ENCODE peak calls at places on chromosomes 1 and 21, in seven cellular contexts. C is mesenchymal stem cell, B is neuronal stem cell, I is mesendoderm, G is H1, A is IMR-90, H is trophoblast cell. R is an unnamed sample.

GRCh38 chr1:223810586-223810985 is 35.2 kb downstream of the TP53BP2 start:
- DNase-seq in H (no peak), B (no peak), G (no peak), A (no peak), C (no peak), I (no peak), R (no peak)

GRCh38 chr1:67683736-67684525 is 1.1 kb upstream of the GADD45A start:
- DNase-seq in C (peak; percentile 44), G (no peak), I (no peak), H (peak; percentile 29), B (no peak), A (peak; percentile 79), R (no peak)

GRCh38 chr1:226891846-226892533 is 21.6 kb downstream of the PSEN2 start:
- DNase-seq in I (no peak), C (peak; percentile 29), H (no peak), A (peak; percentile 52), B (no peak), G (no peak), R (no peak)

GRCh38 chr1:112196731-112197130 is 199.3 kb upstream of the CTTNBP2NL start:
- DNase-seq in C (no peak), B (no peak), H (peak; percentile 37), A (no peak), G (no peak), I (no peak), R (no peak)

GRCh38 chr21:29613021-29613420 is 314.3 kb downstream of the BACH1 start:
- DNase-seq in I (no peak), B (no peak), H (peak; percentile 14), A (peak; percentile 10), C (no peak), G (no peak), R (no peak)

GRCh38 chr1:58123051-58123450 is 423.5 kb downstream of the OMA1 start:
- DNase-seq in B (no peak), C (no peak), A (no peak), I (peak; percentile 92), H (no peak), G (no peak), R (no peak)

GRCh38 chr1:23174383-23175110 is 5.9 kb upstream of the LUZP1 start:
- DNase-seq in G (no peak), H (no peak), B (no peak), C (no peak), I (no peak), A (no peak), R (no peak)

GRCh38 chr1:154992721-154993571 is 440 bp upstream of the LENEP start:
- DNase-seq in G (no peak), B (no peak), I (peak; percentile 75), A (peak; percentile 58), H (no peak), C (peak; percentile 50), R (peak; percentile 62)

GRCh38 chr1:184298321-184299052 is 88.3 kb upstream of the C1orf21 start:
- DNase-seq in A (no peak), H (no peak), B (peak; percentile 35), I (peak; percentile 13), G (no peak), C (peak; percentile 39), R (no peak)

GRCh38 chr1:67923074-67923473 is 89.8 kb upstream of the GNG12 start:
- DNase-seq in I (no peak), H (no peak), A (no peak), G (no peak), C (no peak), B (no peak), R (no peak)

GRCh38 chr1:89041055-89041707 is 18.5 kb upstream of the GBP3 start:
- DNase-seq in A (peak; percentile 88), H (no peak), B (no peak), C (peak; percentile 42), I (no peak), G (no peak), R (no peak)

GRCh38 chr1:246681822-246682221 is 42.4 kb upstream of the SCCPDH start:
- DNase-seq in G (no peak), C (peak; percentile 57), A (no peak), H (no peak), I (no peak), B (no peak), R (no peak)

GRCh38 chr1:94265931-94266330 is 28.5 kb upstream of the ARHGAP29 start:
- DNase-seq in H (no peak), C (no peak), A (peak; percentile 31), G (no peak), I (no peak), B (no peak), R (no peak)

DNA sequence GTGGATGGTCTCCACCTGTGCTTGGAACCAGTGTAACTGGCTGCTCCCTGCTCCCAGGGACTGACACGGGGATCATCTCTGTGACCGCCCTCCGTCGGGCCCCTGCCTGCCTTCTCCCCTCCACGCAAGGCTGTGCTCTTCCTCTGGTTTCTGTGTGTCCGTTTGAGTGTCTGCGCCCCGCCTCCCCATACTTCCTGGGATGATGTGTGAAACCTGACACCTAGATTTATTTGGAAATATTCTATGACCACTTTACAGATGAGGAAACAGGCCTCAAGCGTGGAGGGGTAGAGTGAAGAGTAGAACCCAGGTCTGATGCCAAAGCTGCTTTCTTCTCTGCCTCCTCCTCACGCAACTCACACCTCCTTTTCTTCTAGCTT is 24.3 kb downstream of the LDLRAP1 start:
- DNase-seq in G (no peak), I (no peak), C (no peak), H (no peak), B (no peak), A (no peak), R (no peak)
- H3K9ac ChIP-seq in G (no peak overlapping the region), I (no peak overlapping the region), C (peak overlapping the region; percentile 71), H (no peak overlapping the region), B (no peak overlapping the region), A (peak overlapping the region; percentile 15), R (no peak overlapping the region)

GRCh38 chr1:100713636-100714035 is 5.9 kb upstream of the VCAM1 start:
- DNase-seq in I (no peak), B (no peak), G (no peak), C (no peak), A (no peak), H (peak; percentile 57), R (no peak)
- H3K4ac ChIP-seq in I (no peak overlapping the region), B (no peak overlapping the region), G (no peak overlapping the region), C (no peak overlapping the region), A (peak overlapping the region; percentile 79), H (no peak overlapping the region), R (no peak overlapping the region)

DNA sequence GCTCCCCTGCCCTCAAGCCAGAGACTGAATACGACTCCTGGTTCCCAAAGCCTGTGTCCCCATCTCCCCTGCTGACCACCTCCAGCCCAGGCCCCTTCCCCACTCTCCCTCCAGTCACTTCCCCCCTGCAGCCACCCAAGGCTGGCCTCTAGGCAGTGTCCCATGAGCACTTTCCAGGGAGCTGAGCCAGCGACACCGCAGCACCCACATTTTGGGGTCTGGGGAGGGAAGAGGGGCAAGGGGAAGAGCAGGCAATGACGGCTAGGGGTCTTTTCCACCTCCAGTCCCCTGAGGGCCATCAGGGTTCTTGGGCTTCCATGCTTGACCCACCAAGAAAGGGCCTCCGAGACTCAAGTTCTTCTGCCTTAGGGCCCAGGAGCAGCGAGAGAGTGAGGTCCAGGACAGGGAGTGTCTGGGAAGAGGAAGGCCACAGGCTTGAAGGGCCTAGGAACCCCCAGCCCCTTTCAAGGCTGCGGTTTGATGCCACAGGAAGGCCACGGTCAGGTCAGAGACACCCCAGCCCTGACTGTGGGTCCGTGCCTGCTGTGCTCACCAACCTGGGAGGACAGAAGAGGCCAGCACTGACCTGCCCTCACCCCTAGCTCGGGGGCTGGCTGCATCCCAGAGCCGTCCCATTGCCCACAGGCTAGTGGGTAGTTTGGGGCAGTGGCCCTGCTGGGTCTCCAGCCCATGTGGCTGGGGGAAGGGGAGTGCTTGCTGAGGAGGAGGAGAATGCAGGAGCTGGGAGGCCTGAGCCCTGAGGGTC is 54.6 kb downstream of the WNT9A start:
- DNase-seq in I (no peak), G (no peak), B (no peak), C (no peak), A (no peak), H (no peak), R (peak; percentile 22)
- H3K9ac ChIP-seq in I (no peak overlapping the region), G (no peak overlapping the region), B (no peak overlapping the region), C (no peak overlapping the region), A (no peak overlapping the region), H (no peak overlapping the region), R (no peak overlapping the region)

GRCh38 chr1:219000606-219001005 is 173.1 kb upstream of the LYPLAL1 start:
- DNase-seq in I (no peak), B (no peak), H (no peak), A (peak; percentile 27), G (no peak), C (no peak), R (no peak)

GRCh38 chr1:218994615-218995014 is 179.1 kb upstream of the LYPLAL1 start:
- DNase-seq in I (no peak), H (no peak), A (no peak), C (no peak), B (no peak), G (no peak), R (no peak)

GRCh38 chr1:218996362-218996761 is 177.3 kb upstream of the LYPLAL1 start:
- DNase-seq in B (no peak), G (no peak), I (no peak), H (no peak), A (no peak), C (no peak), R (no peak)

DNA sequence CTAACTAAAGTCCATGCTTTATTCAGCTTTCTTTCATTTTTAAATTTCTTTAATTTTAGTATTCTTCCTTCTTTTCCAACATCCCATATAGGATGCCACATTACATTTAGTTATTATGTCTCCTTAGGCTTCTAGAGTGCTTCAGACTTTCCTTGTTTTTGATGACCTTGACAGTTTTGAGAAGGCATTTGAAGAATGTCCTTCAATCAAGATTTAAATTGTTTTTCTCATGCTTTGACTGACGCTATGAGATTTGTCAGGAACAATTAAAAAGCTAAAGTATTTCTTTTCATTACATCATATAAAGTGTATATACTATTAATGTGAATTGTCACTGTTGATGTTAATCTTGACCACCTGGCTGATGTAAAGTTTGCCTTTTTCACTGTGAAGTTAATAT is 173.7 kb upstream of the LYPLAL1 start:
- DNase-seq in C (no peak), G (no peak), H (no peak), B (no peak), A (no peak), I (no peak), R (no peak)
- H3K4ac ChIP-seq in C (no peak overlapping the region), G (no peak overlapping the region), H (no peak overlapping the region), B (no peak overlapping the region), A (no peak overlapping the region), I (no peak overlapping the region), R (no peak overlapping the region)

DNA sequence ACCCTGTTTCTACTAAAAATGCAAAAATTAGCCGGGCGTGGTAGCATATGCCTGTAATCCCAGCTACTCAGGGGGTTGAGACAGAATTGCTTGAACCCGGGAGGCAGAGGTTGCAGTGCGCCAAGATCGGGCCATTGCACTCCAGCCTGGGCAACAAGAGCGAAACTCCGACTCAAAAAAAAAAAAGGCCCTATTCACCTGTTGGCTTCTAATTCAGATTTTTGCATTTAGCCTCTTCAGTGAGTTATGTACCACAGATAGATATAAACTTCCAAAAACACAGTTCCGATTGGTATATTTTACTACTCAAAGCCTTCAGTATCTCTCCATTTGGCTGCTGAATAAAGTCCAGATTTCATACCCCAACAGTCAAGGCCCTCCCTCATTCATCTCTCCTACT is 42.7 kb downstream of the POU2F1 start:
- DNase-seq in A (no peak), C (no peak), G (no peak), I (no peak), B (no peak), H (no peak), R (no peak)
- H3K9ac ChIP-seq in A (no peak overlapping the region), C (no peak overlapping the region), G (no peak overlapping the region), I (no peak overlapping the region), B (no peak overlapping the region), H (no peak overlapping the region), R (no peak overlapping the region)

DNA sequence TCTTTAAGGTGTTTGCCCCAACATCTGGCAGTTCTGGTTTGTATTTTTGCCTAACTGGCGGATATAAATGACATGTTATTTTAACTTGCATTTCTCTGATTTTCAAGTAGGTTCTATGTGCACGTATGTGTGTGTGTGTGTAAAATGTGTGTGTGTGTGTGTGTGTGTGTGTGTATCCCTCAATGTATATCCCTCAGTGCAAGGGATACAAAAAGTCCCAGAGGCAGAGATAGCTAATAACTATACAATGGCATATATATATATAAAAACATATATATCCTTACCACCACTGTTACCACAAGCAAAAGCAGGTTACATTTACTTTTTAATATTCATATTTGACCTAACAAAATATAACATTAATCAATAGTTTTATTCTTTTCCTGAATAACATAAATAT is 95.0 kb upstream of the NR5A2 start:
- DNase-seq in B (no peak), A (no peak), C (no peak), G (no peak), H (no peak), I (no peak), R (no peak)
- H3K4ac ChIP-seq in B (no peak overlapping the region), A (no peak overlapping the region), C (no peak overlapping the region), G (no peak overlapping the region), H (no peak overlapping the region), I (no peak overlapping the region), R (no peak overlapping the region)